ENCODE peak calls at places on chromosomes 16 and 17, in five cellular contexts. C is AG09309, B is neural crest cell, R is upper lobe of right lung, H is left ventricle myocardium inferior. I is an unnamed sample.
A peak's percentile ranks its signal among the peaks of the same experiment; 100 is the strongest.

GRCh38 chr17:64008830-64009229 is 10.7 kb downstream of the PRR29 start:
- DNase-seq in B (no peak), R (peak; percentile 56), C (no peak), H (no peak), I (no peak)

GRCh38 chr17:30236807-30237206 is 1.3 kb upstream of the SLC6A4 start:
- DNase-seq in H (peak; percentile 49), C (no peak), R (peak; percentile 83), B (peak; percentile 64), I (peak; percentile 64)

GRCh38 chr16:48101069-48101674 is 54.6 kb downstream of the ABCC12 start:
- DNase-seq in B (no peak), H (no peak), C (no peak), R (no peak), I (no peak)

GRCh38 chr16:1188781-1189189 is 35.9 kb downstream of the CACNA1H start:
- DNase-seq in C (no peak), B (peak; percentile 72), H (peak; percentile 46), R (peak; percentile 78), I (peak; percentile 47)

GRCh38 chr17:64133546-64134215 is 3.7 kb upstream of the ERN1 start:
- DNase-seq in R (no peak), H (no peak), B (peak; percentile 28), C (no peak), I (no peak)

GRCh38 chr17:75819116-75819515 is 25.1 kb downstream of the UNC13D start:
- DNase-seq in H (no peak), B (no peak), R (no peak), C (no peak), I (no peak)

GRCh38 chr17:31687505-31688126 is 171.4 kb downstream of the COPRS start:
- DNase-seq in R (no peak), C (no peak), H (no peak), B (no peak), I (no peak)

GRCh38 chr17:4566785-4567184 is 6.4 kb upstream of the GGT6 start:
- DNase-seq in R (peak; percentile 57), C (no peak), B (peak; percentile 76), H (no peak), I (peak; percentile 74)

GRCh38 chr17:80361495-80362220 is 53.3 kb upstream of the ENDOV start:
- DNase-seq in H (no peak), B (peak; percentile 14), R (no peak), C (no peak), I (peak; percentile 52)
- TF ChIP-seq CTCF in H (peak; percentile 36), B (peak; percentile 55), R (peak; percentile 26), C (peak; percentile 42), I (peak; percentile 33)

GRCh38 chr16:89489040-89489721 is 1.2 kb downstream of the ANKRD11 start:
- DNase-seq in H (peak; percentile 76), C (peak; percentile 93), R (peak; percentile 91), B (peak; percentile 57), I (peak; percentile 76)
- TF ChIP-seq CTCF in H (peak; percentile 57), C (peak; percentile 27), R (peak; percentile 49), B (peak; percentile 40), I (peak; percentile 12)

GRCh38 chr16:20202747-20203146 is 124.6 kb downstream of the GP2 start:
- DNase-seq in C (no peak), R (no peak), H (no peak), B (no peak), I (no peak)

DNA sequence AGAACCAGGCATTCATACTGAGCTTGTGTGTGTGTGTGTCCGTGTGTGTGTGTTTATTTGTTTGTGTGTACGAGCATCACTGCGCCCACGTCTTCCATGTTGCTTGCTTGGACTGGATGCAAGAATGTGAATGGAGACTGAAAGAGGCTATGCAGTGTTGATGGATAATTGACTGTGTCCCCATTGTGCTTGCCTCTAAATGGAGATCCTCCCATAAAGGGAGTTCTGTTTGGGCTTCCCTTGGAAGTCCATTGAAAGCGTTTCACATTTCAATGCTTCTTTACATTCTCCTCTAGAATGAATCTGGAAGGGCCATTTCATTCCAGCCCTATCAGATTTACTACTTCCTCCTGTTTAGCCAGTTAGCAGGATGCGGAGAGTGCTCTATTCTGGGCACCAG is 124.0 kb downstream of the GP2 start:
- DNase-seq in H (no peak), B (no peak), R (no peak), C (no peak), I (no peak)
- TF ChIP-seq CTCF in H (no peak), B (no peak), R (no peak), C (no peak), I (no peak)

GRCh38 chr17:81713556-81714411 is 1.7 kb downstream of the SLC25A10 start:
- DNase-seq in R (no peak), H (no peak), C (no peak), B (peak; percentile 38), I (peak; percentile 78)
- TF ChIP-seq CTCF in R (no peak), H (no peak), C (no peak), B (no peak), I (no peak)

GRCh38 chr16:35569413-35569812 is 2110.0 kb downstream of the TP53TG3F start:
- DNase-seq in R (no peak), C (no peak), H (no peak), B (no peak), I (no peak)
- TF ChIP-seq CTCF in R (no peak), C (no peak), H (no peak), B (no peak), I (no peak)

DNA sequence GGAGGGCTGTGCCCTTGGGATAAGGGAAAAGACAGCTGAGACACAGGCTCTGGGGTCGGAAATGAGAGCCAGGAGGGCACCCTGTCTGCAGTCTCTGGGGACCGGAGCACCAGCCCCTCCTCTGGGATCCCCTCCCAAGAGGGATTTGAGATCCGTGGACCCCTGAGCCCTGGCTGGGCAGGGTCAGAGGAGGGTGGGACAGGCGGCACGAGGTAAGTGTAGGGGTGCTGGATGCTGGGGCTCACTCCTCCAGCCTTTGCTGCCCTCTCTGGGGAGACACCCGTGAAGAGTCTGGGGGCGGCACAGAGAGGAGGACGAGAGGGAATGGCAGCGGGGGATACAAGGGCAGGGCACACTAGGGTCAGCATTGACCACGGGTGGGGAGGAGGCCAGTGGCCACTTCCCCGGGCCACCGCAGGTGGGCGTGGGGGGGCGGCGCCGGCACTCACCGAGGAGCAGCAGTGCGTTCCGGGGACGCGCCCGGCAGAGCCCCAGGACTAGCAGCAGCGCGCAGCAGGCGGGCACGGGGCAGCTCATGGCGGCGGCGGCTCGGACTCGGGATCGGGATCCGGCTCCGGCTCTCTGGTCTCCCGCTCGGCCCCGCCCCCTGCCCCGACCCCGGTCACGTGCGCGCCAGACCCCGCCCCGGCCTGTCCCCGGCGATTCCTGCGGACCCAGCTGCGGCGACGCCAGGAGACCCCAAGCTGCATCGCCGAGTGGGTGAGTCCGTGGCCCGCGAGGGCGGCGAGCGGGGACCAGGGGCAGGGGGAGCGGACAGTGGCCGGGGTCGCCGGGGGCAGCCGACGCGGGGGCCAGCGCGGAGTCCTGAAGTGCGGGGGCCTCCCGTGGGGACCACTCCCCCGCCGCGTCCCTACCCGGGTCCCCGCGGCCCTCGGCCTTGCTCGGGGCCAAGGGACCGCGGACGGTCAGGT is at the start of the genes SGSH and SLC26A11:
- DNase-seq in H (peak; percentile 86), B (peak; percentile 82), R (peak; percentile 92), C (no peak), I (peak; percentile 94)
- TF ChIP-seq CTCF in H (peak; percentile 27), B (no peak), R (no peak), C (no peak), I (no peak)

GRCh38 chr17:7583253-7584109 is at the start of gene MPDU1:
- DNase-seq in R (peak; percentile 99), B (peak; percentile 92), C (peak; percentile 92), H (peak; percentile 96), I (peak; percentile 96)
- TF ChIP-seq CTCF in R (no peak), B (no peak), C (no peak), H (no peak), I (no peak)

DNA sequence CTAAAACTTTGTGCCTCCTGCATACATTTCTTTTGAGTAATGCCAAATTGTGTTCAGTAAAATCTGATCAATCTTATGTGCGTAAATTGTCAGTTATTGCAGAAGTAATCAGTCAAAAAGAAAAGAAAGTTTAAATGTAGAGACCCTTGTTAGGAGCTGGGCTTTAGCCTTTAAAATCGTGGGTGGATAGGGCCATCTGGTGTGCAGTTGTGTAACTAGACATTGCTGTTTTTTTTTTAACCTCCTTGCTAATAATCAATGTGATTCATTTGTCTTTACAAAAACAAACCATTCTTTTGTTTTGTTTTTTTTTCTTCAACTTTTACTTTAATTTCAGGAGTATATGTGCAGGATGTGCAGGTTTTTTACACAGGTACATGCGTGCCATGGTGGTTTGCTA is 5.3 kb upstream of the WWOX start:
- DNase-seq in B (no peak), H (no peak), C (no peak), R (no peak), I (no peak)
- TF ChIP-seq CTCF in B (peak; percentile 46), H (peak; percentile 14), C (no peak), R (no peak), I (no peak)

GRCh38 chr17:45745843-45746494 is 38.2 kb upstream of the CRHR1 start:
- DNase-seq in C (no peak), R (no peak), B (no peak), H (no peak), I (no peak)

GRCh38 chr17:45739786-45740185 is 44.3 kb upstream of the CRHR1 start:
- DNase-seq in R (peak; percentile 85), C (no peak), H (no peak), B (no peak), I (no peak)

GRCh38 chr17:45743626-45744326 is 40.3 kb upstream of the CRHR1 start:
- DNase-seq in H (peak; percentile 28), C (no peak), B (no peak), R (no peak), I (no peak)

GRCh38 chr17:45742251-45742650 is 41.9 kb upstream of the CRHR1 start:
- DNase-seq in R (no peak), C (no peak), B (no peak), H (no peak), I (no peak)

DNA sequence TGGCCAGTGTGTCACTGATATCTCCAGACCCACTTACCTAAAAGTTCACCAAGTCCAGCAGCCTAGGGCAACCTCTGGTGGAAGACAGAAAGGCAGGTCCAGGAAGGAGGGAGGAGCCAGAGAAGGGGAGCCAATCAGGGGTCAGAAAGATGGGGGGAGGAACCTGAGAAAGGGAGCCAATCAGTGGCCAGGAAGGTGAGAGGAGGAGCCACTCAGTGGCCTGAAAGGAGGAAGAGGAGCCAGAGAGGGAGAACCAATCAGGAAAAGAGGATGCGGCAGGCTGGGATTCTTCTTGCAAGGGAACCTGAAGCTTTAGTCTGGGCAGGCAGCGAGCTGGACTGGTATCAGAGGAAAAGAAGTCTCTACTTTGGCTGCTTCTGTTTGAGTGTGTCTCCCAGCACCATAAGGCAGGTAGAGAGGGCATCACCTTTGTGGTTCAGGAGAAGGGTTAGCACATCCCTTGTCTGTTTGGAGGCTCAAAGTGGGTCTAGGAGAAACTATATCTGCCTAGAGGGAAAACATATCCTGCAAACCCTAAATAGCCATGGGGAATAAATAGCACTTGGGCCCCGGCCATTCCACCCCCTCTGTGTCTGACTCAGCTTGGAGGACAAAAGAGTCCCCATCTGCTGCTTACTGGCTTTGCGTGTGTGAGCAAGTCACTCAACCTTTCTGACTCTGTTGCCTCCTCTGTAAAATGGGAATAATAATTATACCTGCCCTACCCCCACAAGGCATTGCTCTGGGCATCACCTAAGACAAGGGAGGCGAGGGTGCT is 43.4 kb upstream of the CRHR1 start:
- DNase-seq in H (no peak), C (no peak), R (no peak), B (peak; percentile 46), I (peak; percentile 65)
- TF ChIP-seq CTCF in H (no peak), C (no peak), R (no peak), B (no peak), I (no peak)